ENCODE peak calls at places on chromosomes 7 and 10, in eight cellular contexts. J is fibroblast of the aortic adventitia; K is NAMALWA; N is stimulated activated CD8-positive, alpha-beta memory T cell treated with anti-CD3 and anti-CD28 coated beads, Interleukin-7, amount 100 ng/mL, for 24 hours; D is lower lobe of right lung; A is prostate gland; W is dermis blood vessel endothelial cell; Q is Caki2. U is an unnamed sample.

GRCh38 chr10:69728335-69728861 is 73.3 kb upstream of the COL13A1 start:
- DNase-seq in J (peak; percentile 73), K (no peak), N (no peak), D (no peak), A (no peak), W (peak; percentile 90), Q (peak; percentile 42), U (peak; percentile 26)

GRCh38 chr7:39130304-39130703 is 152.6 kb downstream of the POU6F2 start:
- DNase-seq in J (peak; percentile 2), K (no peak), N (no peak), D (no peak), A (no peak), W (no peak), Q (no peak), U (no peak)

GRCh38 chr10:77357611-77358010 is 280.0 kb downstream of the KCNMA1 start:
- DNase-seq in J (peak; percentile 72), K (no peak), N (no peak), D (no peak), A (no peak), W (no peak), Q (peak; percentile 33), U (peak; percentile 70)

GRCh38 chr10:86285136-86285790 is 81.3 kb downstream of the GRID1 start:
- DNase-seq in J (no peak), K (no peak), N (no peak), D (no peak), A (no peak), W (no peak), Q (no peak), U (no peak)

GRCh38 chr10:28818645-28819036 is 141.3 kb downstream of the BAMBI start:
- DNase-seq in J (no peak), K (no peak), N (no peak), D (no peak), A (peak; percentile 43), W (no peak), Q (no peak), U (no peak)

GRCh38 chr7:151728286-151728660 is 148.6 kb downstream of the PRKAG2 start:
- DNase-seq in J (no peak), K (no peak), N (no peak), D (no peak), A (no peak), W (no peak), Q (no peak), U (no peak)

GRCh38 chr7:105532709-105533460 is 884 bp downstream of the RINT1 start:
- DNase-seq in J (no peak), K (no peak), N (no peak), D (no peak), A (no peak), W (no peak), Q (no peak), U (no peak)

GRCh38 chr7:129557686-129558481 is 53.6 kb upstream of the NRF1 start:
- DNase-seq in J (no peak), K (no peak), N (no peak), D (no peak), A (no peak), W (no peak), Q (no peak), U (no peak)

GRCh38 chr7:4866528-4867496 is 5.0 kb upstream of the PAPOLB start:
- DNase-seq in J (no peak), K (no peak), N (no peak), D (no peak), A (no peak), W (no peak), Q (no peak), U (no peak)

GRCh38 chr7:99625961-99626360 is 9.2 kb downstream of the ZSCAN25 start:
- DNase-seq in J (no peak), K (no peak), N (no peak), D (no peak), A (no peak), W (no peak), Q (no peak), U (no peak)

GRCh38 chr7:21338728-21339164 is 89.1 kb upstream of the SP4 start:
- DNase-seq in J (no peak), K (no peak), N (peak; percentile 18), D (no peak), A (no peak), W (peak; percentile 10), Q (no peak), U (no peak)

GRCh38 chr10:30893208-30893607 is 138.5 kb downstream of the ZNF438 start:
- DNase-seq in J (no peak), K (no peak), N (no peak), D (no peak), A (no peak), W (peak; percentile 58), Q (no peak), U (no peak)

GRCh38 chr7:101538596-101539459 is 90.3 kb downstream of the MYL10 start:
- DNase-seq in J (peak; percentile 37), K (peak; percentile 79), N (peak; percentile 51), D (peak; percentile 66), A (peak; percentile 45), W (peak; percentile 67), Q (peak; percentile 61), U (peak; percentile 22)

GRCh38 chr10:59838390-59838789 is 68.0 kb downstream of the CCDC6 start:
- DNase-seq in J (no peak), K (no peak), N (no peak), D (no peak), A (no peak), W (no peak), Q (no peak), U (no peak)

GRCh38 chr7:88465586-88465985 is 158.9 kb upstream of the STEAP4 start:
- DNase-seq in J (no peak), K (no peak), N (no peak), D (no peak), A (no peak), W (no peak), Q (no peak), U (no peak)

GRCh38 chr10:73493781-73494180 is 2.0 kb downstream of the PPP3CB start:
- DNase-seq in J (peak; percentile 40), K (no peak), N (no peak), D (no peak), A (no peak), W (peak; percentile 16), Q (peak; percentile 14), U (peak; percentile 65)

GRCh38 chr10:89589091-89589725 is 53.8 kb upstream of the SLC16A12 start:
- DNase-seq in J (no peak), K (no peak), N (no peak), D (no peak), A (no peak), W (no peak), Q (no peak), U (no peak)

GRCh38 chr7:104985259-104985617 is 28.8 kb upstream of the KMT2E start:
- DNase-seq in J (no peak), K (no peak), N (no peak), D (no peak), A (no peak), W (no peak), Q (no peak), U (no peak)

GRCh38 chr7:12716134-12716667 is 28.8 kb downstream of the ARL4A start:
- DNase-seq in J (peak; percentile 10), K (no peak), N (no peak), D (no peak), A (no peak), W (peak; percentile 55), Q (no peak), U (no peak)

GRCh38 chr10:125158528-125159485 is 1.6 kb downstream of the CTBP2 start:
- DNase-seq in J (peak; percentile 58), K (peak; percentile 14), N (no peak), D (peak; percentile 76), A (no peak), W (peak; percentile 68), Q (peak; percentile 64), U (peak; percentile 55)

GRCh38 chr10:35335718-35336083 is 608 bp upstream of the CCNY start:
- DNase-seq in J (no peak), K (no peak), N (no peak), D (peak; percentile 48), A (no peak), W (peak; percentile 37), Q (no peak), U (peak; percentile 25)

GRCh38 chr7:67723591-67723990 is 727.0 kb downstream of the TYW1 start:
- DNase-seq in J (no peak), K (no peak), N (no peak), D (no peak), A (no peak), W (no peak), Q (no peak), U (no peak)

GRCh38 chr10:86186633-86187032 is 180.0 kb downstream of the GRID1 start:
- DNase-seq in J (no peak), K (no peak), N (no peak), D (no peak), A (no peak), W (no peak), Q (no peak), U (no peak)

GRCh38 chr7:158308001-158308400 is 279.6 kb downstream of the PTPRN2 start:
- DNase-seq in J (no peak), K (no peak), N (no peak), D (no peak), A (no peak), W (no peak), Q (no peak), U (no peak)

GRCh38 chr10:1978593-1978992 is 241.3 kb upstream of the ADARB2 start:
- DNase-seq in J (no peak), K (no peak), N (no peak), D (no peak), A (no peak), W (no peak), Q (peak; percentile 5), U (no peak)

GRCh38 chr10:51368943-51369342 is 294.7 kb downstream of the PRKG1 start:
- DNase-seq in J (no peak), K (peak; percentile 5), N (no peak), D (no peak), A (no peak), W (no peak), Q (no peak), U (no peak)

GRCh38 chr7:130084037-130084875 is 13.9 kb downstream of the KLHDC10 start:
- DNase-seq in J (no peak), K (peak; percentile 66), N (no peak), D (no peak), A (no peak), W (peak; percentile 48), Q (no peak), U (no peak)

GRCh38 chr7:45709168-45710034 is 135.2 kb downstream of the ADCY1 start:
- DNase-seq in J (peak; percentile 42), K (no peak), N (no peak), D (no peak), A (no peak), W (no peak), Q (no peak), U (peak; percentile 59)

GRCh38 chr10:81928119-81928518 is 53.1 kb downstream of the NRG3 start:
- DNase-seq in J (no peak), K (no peak), N (no peak), D (no peak), A (no peak), W (no peak), Q (no peak), U (no peak)

GRCh38 chr7:76428868-76429805 is 4.4 kb downstream of the ZP3 start:
- DNase-seq in J (peak; percentile 36), K (no peak), N (no peak), D (no peak), A (no peak), W (peak; percentile 69), Q (no peak), U (peak; percentile 55)

GRCh38 chr7:94216944-94217461 is 177.7 kb upstream of the COL1A2 start:
- DNase-seq in J (peak; percentile 98), K (no peak), N (no peak), D (no peak), A (no peak), W (no peak), Q (no peak), U (no peak)

GRCh38 chr7:107043916-107044346 is 574 bp upstream of the PRKAR2B start:
- DNase-seq in J (peak; percentile 8), K (no peak), N (no peak), D (no peak), A (no peak), W (no peak), Q (no peak), U (no peak)

GRCh38 chr7:4959881-4960280 is 894 bp upstream of the MMD2 start:
- DNase-seq in J (no peak), K (no peak), N (no peak), D (no peak), A (no peak), W (no peak), Q (no peak), U (no peak)

U was measured in AG10803.